ENCODE peak calls at places on chromosome 19, in nine cellular contexts. One of them, this sample, is unnamed.

GRCh38 chr19:12965017-12965811 is 4.2 kb upstream of the DAND5 start:
- DNase-seq in mucosa of descending colon: peak; percentile 88
- DNase-seq in left lung: peak; percentile 74
- DNase-seq in NCI-H1092: peak; percentile 72
- DNase-seq in fibroblast of the conjunctiva: no peak
- DNase-seq in GM23248: peak; percentile 80
- DNase-seq in naive thymus-derived CD8-positive, alpha-beta T cell: peak; percentile 85
- DNase-seq in aorta: peak; percentile 95
- DNase-seq in neural progenitor cell: peak; percentile 86
- DNase-seq in this sample: peak; percentile 85

GRCh38 chr19:31503211-31503610 is 154.0 kb upstream of the TSHZ3 start:
- DNase-seq in mucosa of descending colon: no peak
- DNase-seq in left lung: no peak
- DNase-seq in NCI-H1092: no peak
- DNase-seq in fibroblast of the conjunctiva: no peak
- DNase-seq in GM23248: no peak
- DNase-seq in naive thymus-derived CD8-positive, alpha-beta T cell: no peak
- DNase-seq in aorta: no peak
- DNase-seq in neural progenitor cell: no peak
- DNase-seq in this sample: no peak

GRCh38 chr19:44718441-44719261 is 19.7 kb downstream of the CEACAM16 start:
- DNase-seq in mucosa of descending colon: peak; percentile 87
- DNase-seq in left lung: peak; percentile 66
- DNase-seq in NCI-H1092: no peak
- DNase-seq in fibroblast of the conjunctiva: no peak
- DNase-seq in GM23248: no peak
- DNase-seq in naive thymus-derived CD8-positive, alpha-beta T cell: no peak
- DNase-seq in aorta: peak; percentile 87
- DNase-seq in neural progenitor cell: peak; percentile 55
- DNase-seq in this sample: peak; percentile 94

GRCh38 chr19:13206581-13206980 is 56.4 kb downstream of the IER2 start:
- DNase-seq in mucosa of descending colon: no peak
- DNase-seq in left lung: no peak
- DNase-seq in NCI-H1092: no peak
- DNase-seq in fibroblast of the conjunctiva: no peak
- DNase-seq in GM23248: no peak
- DNase-seq in naive thymus-derived CD8-positive, alpha-beta T cell: no peak
- DNase-seq in aorta: no peak
- DNase-seq in neural progenitor cell: no peak
- DNase-seq in this sample: no peak

GRCh38 chr19:13132471-13133166 is 14.6 kb downstream of the NACC1 start:
- DNase-seq in mucosa of descending colon: no peak
- DNase-seq in left lung: no peak
- DNase-seq in NCI-H1092: no peak
- DNase-seq in fibroblast of the conjunctiva: no peak
- DNase-seq in GM23248: peak; percentile 96
- DNase-seq in naive thymus-derived CD8-positive, alpha-beta T cell: no peak
- DNase-seq in aorta: no peak
- DNase-seq in neural progenitor cell: no peak
- DNase-seq in this sample: no peak

GRCh38 chr19:37217533-37217854 is 520 bp upstream of the ZNF383 start:
- DNase-seq in mucosa of descending colon: no peak
- DNase-seq in left lung: no peak
- DNase-seq in NCI-H1092: no peak
- DNase-seq in fibroblast of the conjunctiva: no peak
- DNase-seq in GM23248: no peak
- DNase-seq in naive thymus-derived CD8-positive, alpha-beta T cell: no peak
- DNase-seq in aorta: no peak
- DNase-seq in neural progenitor cell: no peak
- DNase-seq in this sample: no peak

GRCh38 chr19:46976845-46977320 is 42.8 kb upstream of the NPAS1 start:
- DNase-seq in mucosa of descending colon: no peak
- DNase-seq in left lung: peak; percentile 56
- DNase-seq in NCI-H1092: no peak
- DNase-seq in fibroblast of the conjunctiva: no peak
- DNase-seq in GM23248: peak; percentile 86
- DNase-seq in naive thymus-derived CD8-positive, alpha-beta T cell: no peak
- DNase-seq in aorta: no peak
- DNase-seq in neural progenitor cell: peak; percentile 74
- DNase-seq in this sample: no peak

GRCh38 chr19:1875646-1876493 is 9.4 kb downstream of the ABHD17A start:
- DNase-seq in mucosa of descending colon: peak; percentile 98
- DNase-seq in left lung: peak; percentile 93
- DNase-seq in NCI-H1092: peak; percentile 82
- DNase-seq in fibroblast of the conjunctiva: peak; percentile 70
- DNase-seq in GM23248: peak; percentile 98
- DNase-seq in naive thymus-derived CD8-positive, alpha-beta T cell: peak; percentile 89
- DNase-seq in aorta: peak; percentile 97
- DNase-seq in neural progenitor cell: peak; percentile 96
- DNase-seq in this sample: peak; percentile 92

GRCh38 chr19:52667972-52668371 is 29.8 kb upstream of the ZNF83 start:
- DNase-seq in mucosa of descending colon: no peak
- DNase-seq in left lung: no peak
- DNase-seq in NCI-H1092: no peak
- DNase-seq in fibroblast of the conjunctiva: no peak
- DNase-seq in GM23248: no peak
- DNase-seq in naive thymus-derived CD8-positive, alpha-beta T cell: no peak
- DNase-seq in aorta: no peak
- DNase-seq in neural progenitor cell: no peak
- DNase-seq in this sample: no peak

GRCh38 chr19:12983561-12984142 is 11.6 kb upstream of the NFIX start:
- DNase-seq in mucosa of descending colon: peak; percentile 90
- DNase-seq in left lung: peak; percentile 72
- DNase-seq in NCI-H1092: peak; percentile 62
- DNase-seq in fibroblast of the conjunctiva: peak; percentile 47
- DNase-seq in GM23248: peak; percentile 87
- DNase-seq in naive thymus-derived CD8-positive, alpha-beta T cell: peak; percentile 88
- DNase-seq in aorta: peak; percentile 93
- DNase-seq in neural progenitor cell: peak; percentile 91
- DNase-seq in this sample: peak; percentile 83

GRCh38 chr19:18440421-18440877 is 2.5 kb upstream of the ISYNA1 start:
- DNase-seq in mucosa of descending colon: no peak
- DNase-seq in left lung: no peak
- DNase-seq in NCI-H1092: no peak
- DNase-seq in fibroblast of the conjunctiva: no peak
- DNase-seq in GM23248: peak; percentile 39
- DNase-seq in naive thymus-derived CD8-positive, alpha-beta T cell: no peak
- DNase-seq in aorta: no peak
- DNase-seq in neural progenitor cell: no peak
- DNase-seq in this sample: no peak

GRCh38 chr19:54481326-54481930 is 8.3 kb upstream of the CDC42EP5 start:
- DNase-seq in mucosa of descending colon: no peak
- DNase-seq in left lung: no peak
- DNase-seq in NCI-H1092: peak; percentile 43
- DNase-seq in fibroblast of the conjunctiva: no peak
- DNase-seq in GM23248: peak; percentile 63
- DNase-seq in naive thymus-derived CD8-positive, alpha-beta T cell: peak; percentile 67
- DNase-seq in aorta: peak; percentile 69
- DNase-seq in neural progenitor cell: peak; percentile 93
- DNase-seq in this sample: no peak

GRCh38 chr19:44807652-44808462 is 1.0 kb upstream of the BCAM start:
- DNase-seq in mucosa of descending colon: peak; percentile 48
- DNase-seq in left lung: peak; percentile 82
- DNase-seq in NCI-H1092: peak; percentile 2
- DNase-seq in fibroblast of the conjunctiva: no peak
- DNase-seq in GM23248: peak; percentile 23
- DNase-seq in naive thymus-derived CD8-positive, alpha-beta T cell: no peak
- DNase-seq in aorta: no peak
- DNase-seq in neural progenitor cell: peak; percentile 87
- DNase-seq in this sample: peak; percentile 66

GRCh38 chr19:53880716-53881481 is 1.1 kb upstream of the PRKCG start:
- DNase-seq in mucosa of descending colon: no peak
- DNase-seq in left lung: no peak
- DNase-seq in NCI-H1092: no peak
- DNase-seq in fibroblast of the conjunctiva: no peak
- DNase-seq in GM23248: peak; percentile 44
- DNase-seq in naive thymus-derived CD8-positive, alpha-beta T cell: no peak
- DNase-seq in aorta: no peak
- DNase-seq in neural progenitor cell: peak; percentile 28
- DNase-seq in this sample: no peak

GRCh38 chr19:18290250-18291018 is 9.0 kb upstream of the JUND start:
- DNase-seq in mucosa of descending colon: peak; percentile 65
- DNase-seq in left lung: peak; percentile 65
- DNase-seq in NCI-H1092: no peak
- DNase-seq in fibroblast of the conjunctiva: no peak
- DNase-seq in GM23248: peak; percentile 39
- DNase-seq in naive thymus-derived CD8-positive, alpha-beta T cell: peak; percentile 92
- DNase-seq in aorta: no peak
- DNase-seq in neural progenitor cell: no peak
- DNase-seq in this sample: no peak

GRCh38 chr19:32652893-32653625 is 21.9 kb downstream of the ANKRD27 start:
- DNase-seq in mucosa of descending colon: peak; percentile 64
- DNase-seq in left lung: peak; percentile 60
- DNase-seq in NCI-H1092: no peak
- DNase-seq in fibroblast of the conjunctiva: no peak
- DNase-seq in GM23248: no peak
- DNase-seq in naive thymus-derived CD8-positive, alpha-beta T cell: no peak
- DNase-seq in aorta: peak; percentile 82
- DNase-seq in neural progenitor cell: no peak
- DNase-seq in this sample: peak; percentile 70

GRCh38 chr19:51978882-51979281 is 7.8 kb downstream of the ZNF350 start:
- DNase-seq in mucosa of descending colon: no peak
- DNase-seq in left lung: no peak
- DNase-seq in NCI-H1092: no peak
- DNase-seq in fibroblast of the conjunctiva: no peak
- DNase-seq in GM23248: no peak
- DNase-seq in naive thymus-derived CD8-positive, alpha-beta T cell: no peak
- DNase-seq in aorta: no peak
- DNase-seq in neural progenitor cell: no peak
- DNase-seq in this sample: no peak

GRCh38 chr19:36151144-36152051 is 849 bp downstream of the COX7A1 start:
- DNase-seq in mucosa of descending colon: no peak
- DNase-seq in left lung: no peak
- DNase-seq in NCI-H1092: no peak
- DNase-seq in fibroblast of the conjunctiva: no peak
- DNase-seq in GM23248: peak; percentile 44
- DNase-seq in naive thymus-derived CD8-positive, alpha-beta T cell: no peak
- DNase-seq in aorta: peak; percentile 89
- DNase-seq in neural progenitor cell: no peak
- DNase-seq in this sample: no peak

GRCh38 chr19:41575998-41576397 is at the start of gene CEACAM21:
- DNase-seq in mucosa of descending colon: peak; percentile 67
- DNase-seq in left lung: peak; percentile 81
- DNase-seq in NCI-H1092: no peak
- DNase-seq in fibroblast of the conjunctiva: no peak
- DNase-seq in GM23248: no peak
- DNase-seq in naive thymus-derived CD8-positive, alpha-beta T cell: peak; percentile 75
- DNase-seq in aorta: no peak
- DNase-seq in neural progenitor cell: no peak
- DNase-seq in this sample: no peak

GRCh38 chr19:4866595-4867424 is 657 bp downstream of the PLIN3 start:
- DNase-seq in mucosa of descending colon: peak; percentile 71
- DNase-seq in left lung: peak; percentile 75
- DNase-seq in NCI-H1092: no peak
- DNase-seq in fibroblast of the conjunctiva: no peak
- DNase-seq in GM23248: peak; percentile 85
- DNase-seq in naive thymus-derived CD8-positive, alpha-beta T cell: peak; percentile 75
- DNase-seq in aorta: peak; percentile 89
- DNase-seq in neural progenitor cell: peak; percentile 80
- DNase-seq in this sample: peak; percentile 68